ENCODE peak calls at places on chromosomes 3 and 15, in four cellular contexts. One of them, this sample, is unnamed. For H3K4me1, the result is how much of the 10 kb centered on the place peaks cover.

GRCh38 chr15:80989110-80989517 is 505 bp downstream of the MESD start:
- DNase-seq in tibial nerve: no peak
- DNase-seq in psoas muscle: no peak
- DNase-seq in mesendoderm: no peak
- DNase-seq in this sample: no peak

GRCh38 chr15:52735231-52736089 is 54.7 kb downstream of the ONECUT1 start:
- DNase-seq in tibial nerve: no peak
- DNase-seq in mesendoderm: peak
- DNase-seq in psoas muscle: no peak
- DNase-seq in this sample: peak

GRCh38 chr3:32780735-32781210 is 37.0 kb upstream of the TRIM71 start:
- DNase-seq in psoas muscle: no peak
- DNase-seq in tibial nerve: no peak
- DNase-seq in mesendoderm: peak
- DNase-seq in this sample: peak

GRCh38 chr15:52789601-52790165 is 453 bp downstream of the ONECUT1 start:
- DNase-seq in psoas muscle: no peak
- DNase-seq in mesendoderm: peak
- DNase-seq in tibial nerve: no peak
- DNase-seq in this sample: no peak

GRCh38 chr3:161148832-161149475 is 43.8 kb upstream of the B3GALNT1 start:
- DNase-seq in psoas muscle: no peak
- DNase-seq in tibial nerve: no peak
- DNase-seq in mesendoderm: no peak
- DNase-seq in this sample: no peak

GRCh38 chr3:194138732-194139084 is 2.8 kb downstream of the HES1 start:
- DNase-seq in tibial nerve: no peak
- DNase-seq in mesendoderm: no peak
- DNase-seq in psoas muscle: no peak
- DNase-seq in this sample: no peak

GRCh38 chr3:28649266-28649665 is 300.6 kb upstream of the AZI2 start:
- DNase-seq in tibial nerve: no peak
- DNase-seq in mesendoderm: no peak
- DNase-seq in psoas muscle: no peak
- DNase-seq in this sample: no peak

GRCh38 chr3:175066617-175067415 is 207.7 kb downstream of the NAALADL2 start:
- DNase-seq in tibial nerve: no peak
- DNase-seq in psoas muscle: no peak
- DNase-seq in mesendoderm: no peak
- DNase-seq in this sample: no peak

GRCh38 chr3:11034297-11035000 is 41.9 kb downstream of the SLC6A1 start:
- DNase-seq in tibial nerve: no peak
- DNase-seq in mesendoderm: no peak
- DNase-seq in psoas muscle: no peak
- DNase-seq in this sample: no peak

GRCh38 chr15:76994971-76995945 is at the start of gene PSTPIP1:
- DNase-seq in tibial nerve: no peak
- DNase-seq in psoas muscle: no peak
- DNase-seq in mesendoderm: no peak
- DNase-seq in this sample: no peak

GRCh38 chr3:148211725-148212124 is 486.0 kb upstream of the AGTR1 start:
- DNase-seq in mesendoderm: no peak
- DNase-seq in psoas muscle: no peak
- DNase-seq in tibial nerve: no peak
- DNase-seq in this sample: no peak

GRCh38 chr3:146566138-146566537 is 21.7 kb upstream of the PLSCR1 start:
- DNase-seq in mesendoderm: no peak
- DNase-seq in psoas muscle: no peak
- DNase-seq in tibial nerve: no peak
- DNase-seq in this sample: no peak

GRCh38 chr3:71045917-71046282 is 537.6 kb downstream of the FOXP1 start:
- DNase-seq in mesendoderm: no peak
- DNase-seq in psoas muscle: no peak
- DNase-seq in tibial nerve: no peak
- DNase-seq in this sample: no peak

GRCh38 chr3:13072239-13073041 is 789 bp downstream of the IQSEC1 start:
- DNase-seq in tibial nerve: no peak
- DNase-seq in psoas muscle: peak
- DNase-seq in mesendoderm: peak
- DNase-seq in this sample: no peak

GRCh38 chr3:13068269-13069010 is 4.8 kb downstream of the IQSEC1 start:
- DNase-seq in mesendoderm: no peak
- DNase-seq in tibial nerve: no peak
- DNase-seq in psoas muscle: no peak
- DNase-seq in this sample: no peak

GRCh38 chr3:13069495-13069894 is 3.7 kb downstream of the IQSEC1 start:
- DNase-seq in psoas muscle: no peak
- DNase-seq in mesendoderm: peak
- DNase-seq in tibial nerve: no peak
- DNase-seq in this sample: no peak

GRCh38 chr3:13071695-13072094 is 1.5 kb downstream of the IQSEC1 start:
- DNase-seq in tibial nerve: no peak
- DNase-seq in psoas muscle: no peak
- DNase-seq in mesendoderm: no peak
- DNase-seq in this sample: no peak

GRCh38 chr3:13070622-13071021 is 2.6 kb downstream of the IQSEC1 start:
- DNase-seq in tibial nerve: no peak
- DNase-seq in mesendoderm: no peak
- DNase-seq in psoas muscle: no peak
- DNase-seq in this sample: no peak
- H3K4me1 ChIP-seq in tibial nerve: under half
- H3K4me1 ChIP-seq in mesendoderm: under half
- H3K4me1 ChIP-seq in psoas muscle: under half
- H3K4me1 ChIP-seq in this sample: under half

GRCh38 chr15:99439524-99439835 is 126.3 kb upstream of the MEF2A start:
- DNase-seq in psoas muscle: peak
- DNase-seq in mesendoderm: no peak
- DNase-seq in tibial nerve: peak
- DNase-seq in this sample: peak

GRCh38 chr15:99436472-99437314 is 129.1 kb upstream of the MEF2A start:
- DNase-seq in psoas muscle: peak
- DNase-seq in tibial nerve: peak
- DNase-seq in mesendoderm: no peak
- DNase-seq in this sample: peak

GRCh38 chr15:99438691-99439523 is 126.9 kb upstream of the MEF2A start:
- DNase-seq in mesendoderm: no peak
- DNase-seq in psoas muscle: peak
- DNase-seq in tibial nerve: peak
- DNase-seq in this sample: peak

GRCh38 chr15:99437315-99438221 is 128.2 kb upstream of the MEF2A start:
- DNase-seq in mesendoderm: no peak
- DNase-seq in tibial nerve: peak
- DNase-seq in psoas muscle: peak
- DNase-seq in this sample: peak

DNA sequence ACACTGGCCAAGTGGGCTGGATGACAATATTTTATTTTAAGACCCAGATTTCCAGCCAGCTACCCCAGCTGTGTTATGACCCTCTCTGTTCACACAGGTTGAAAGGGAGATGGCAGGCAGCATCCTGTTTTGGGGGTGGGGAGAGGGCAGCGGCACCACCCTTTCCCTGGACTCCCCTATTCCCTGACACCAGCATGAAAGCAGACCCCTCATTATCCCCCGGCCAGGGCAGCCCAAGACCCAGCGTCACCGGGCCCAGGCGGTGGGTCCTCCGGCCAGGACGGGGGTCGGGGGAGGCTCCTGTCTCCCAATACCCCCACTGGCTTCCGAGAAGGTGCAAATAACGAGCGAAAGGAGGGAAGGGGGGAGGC is 127.6 kb upstream of the MEF2A start:
- DNase-seq in psoas muscle: no peak
- DNase-seq in mesendoderm: no peak
- DNase-seq in tibial nerve: peak
- DNase-seq in this sample: peak
- H3K27ac ChIP-seq in psoas muscle: peak
- H3K27ac ChIP-seq in mesendoderm: no peak
- H3K27ac ChIP-seq in tibial nerve: peak
- H3K27ac ChIP-seq in this sample: peak

GRCh38 chr3:159189994-159190669 is 388.3 kb downstream of the MFSD1 start:
- DNase-seq in mesendoderm: no peak
- DNase-seq in psoas muscle: no peak
- DNase-seq in tibial nerve: no peak
- DNase-seq in this sample: no peak

GRCh38 chr3:159185443-159186050 is 383.7 kb downstream of the MFSD1 start:
- DNase-seq in psoas muscle: no peak
- DNase-seq in tibial nerve: no peak
- DNase-seq in mesendoderm: no peak
- DNase-seq in this sample: no peak

GRCh38 chr3:159186581-159186980 is 384.7 kb downstream of the MFSD1 start:
- DNase-seq in psoas muscle: no peak
- DNase-seq in tibial nerve: no peak
- DNase-seq in mesendoderm: no peak
- DNase-seq in this sample: no peak

GRCh38 chr3:159187232-159187631 is 385.4 kb downstream of the MFSD1 start:
- DNase-seq in mesendoderm: no peak
- DNase-seq in tibial nerve: no peak
- DNase-seq in psoas muscle: no peak
- DNase-seq in this sample: no peak

DNA sequence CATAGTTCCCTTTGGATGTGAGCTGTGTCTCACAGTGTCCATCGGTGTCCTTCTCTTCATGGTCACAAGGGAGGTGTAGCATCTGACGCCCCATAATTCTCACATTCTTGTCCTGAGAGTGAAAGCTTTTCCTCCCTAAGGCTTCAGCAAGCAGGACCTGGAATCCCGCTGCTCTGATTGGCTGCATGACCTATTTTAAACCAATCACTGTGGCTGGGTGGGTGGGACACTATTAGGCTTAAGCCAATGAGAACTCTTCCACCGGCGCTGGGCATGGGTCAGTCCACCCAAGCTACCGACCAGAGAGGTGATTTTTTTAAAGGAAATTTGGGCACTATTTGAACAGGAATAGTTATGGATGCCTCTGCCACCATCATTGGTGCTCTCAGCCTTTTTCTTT is 385.9 kb downstream of the MFSD1 start:
- DNase-seq in psoas muscle: no peak
- DNase-seq in mesendoderm: no peak
- DNase-seq in tibial nerve: no peak
- DNase-seq in this sample: no peak
- H3K4me3 ChIP-seq in psoas muscle: no peak
- H3K4me3 ChIP-seq in mesendoderm: no peak
- H3K4me3 ChIP-seq in tibial nerve: no peak
- H3K4me3 ChIP-seq in this sample: no peak

GRCh38 chr3:143004823-143005222 is 3.5 kb downstream of the U2SURP start:
- DNase-seq in psoas muscle: no peak
- DNase-seq in mesendoderm: no peak
- DNase-seq in tibial nerve: no peak
- DNase-seq in this sample: no peak
- H3K4me1 ChIP-seq in psoas muscle: half or more
- H3K4me1 ChIP-seq in mesendoderm: under half
- H3K4me1 ChIP-seq in tibial nerve: under half
- H3K4me1 ChIP-seq in this sample: under half

GRCh38 chr15:55669226-55669625 is 73.7 kb downstream of the PRTG start:
- DNase-seq in tibial nerve: no peak
- DNase-seq in mesendoderm: no peak
- DNase-seq in psoas muscle: no peak
- DNase-seq in this sample: no peak
- H3K27ac ChIP-seq in tibial nerve: no peak
- H3K27ac ChIP-seq in mesendoderm: no peak
- H3K27ac ChIP-seq in psoas muscle: no peak
- H3K27ac ChIP-seq in this sample: no peak

GRCh38 chr3:43893721-43894120 is 203.0 kb downstream of the ABHD5 start:
- DNase-seq in tibial nerve: no peak
- DNase-seq in mesendoderm: no peak
- DNase-seq in psoas muscle: no peak
- DNase-seq in this sample: no peak
- H3K4me3 ChIP-seq in tibial nerve: peak
- H3K4me3 ChIP-seq in mesendoderm: peak
- H3K4me3 ChIP-seq in psoas muscle: peak
- H3K4me3 ChIP-seq in this sample: peak

DNA sequence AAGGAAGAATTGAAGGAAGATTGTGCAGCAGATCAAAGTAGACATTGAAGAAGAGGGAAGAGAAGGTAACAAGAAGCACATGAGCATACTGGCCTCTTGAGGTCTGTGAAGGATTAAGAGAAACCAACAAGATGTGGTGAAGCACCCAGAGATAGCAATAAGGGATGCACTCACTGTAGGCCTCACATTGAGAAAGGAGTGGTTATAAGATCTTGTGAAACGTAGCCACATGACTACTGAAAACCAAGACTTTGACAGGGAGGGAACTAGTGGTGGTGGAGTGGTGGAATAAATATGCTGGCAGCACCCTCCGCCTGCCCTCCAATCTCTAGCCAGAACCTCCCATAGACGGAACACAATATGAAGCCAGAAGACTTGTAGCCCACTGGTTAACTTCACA is 651.2 kb downstream of the DIPK2A start:
- DNase-seq in psoas muscle: peak
- DNase-seq in tibial nerve: no peak
- DNase-seq in mesendoderm: no peak
- DNase-seq in this sample: no peak
- H3K4me1 ChIP-seq in psoas muscle: under half
- H3K4me1 ChIP-seq in tibial nerve: under half
- H3K4me1 ChIP-seq in mesendoderm: under half
- H3K4me1 ChIP-seq in this sample: under half

GRCh38 chr3:45690331-45691035 is 1.3 kb downstream of the SACM1L start:
- DNase-seq in mesendoderm: peak
- DNase-seq in tibial nerve: no peak
- DNase-seq in psoas muscle: no peak
- DNase-seq in this sample: no peak
- H3K27ac ChIP-seq in mesendoderm: no peak
- H3K27ac ChIP-seq in tibial nerve: peak
- H3K27ac ChIP-seq in psoas muscle: peak
- H3K27ac ChIP-seq in this sample: peak

DNA sequence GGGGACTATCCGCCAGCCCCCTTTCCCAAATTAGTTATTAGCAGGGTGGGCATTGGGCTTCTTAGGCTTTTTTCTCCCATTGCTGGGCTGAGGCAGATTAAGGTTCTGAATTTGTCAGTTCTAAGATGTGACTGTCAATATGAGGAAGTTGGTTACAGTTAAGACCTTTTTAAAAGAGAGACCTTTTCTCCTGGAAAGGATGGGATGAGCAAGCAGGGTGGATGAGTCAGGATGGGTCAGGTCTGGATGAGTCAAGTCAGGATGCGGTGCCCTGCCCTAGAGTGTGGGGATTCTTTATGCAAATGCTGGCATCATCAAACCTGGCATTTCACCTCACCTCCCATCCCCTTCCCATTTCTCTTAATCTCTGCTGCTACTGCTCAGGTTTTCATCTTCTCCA is 1.9 kb downstream of the AEN start:
- DNase-seq in mesendoderm: peak
- DNase-seq in psoas muscle: no peak
- DNase-seq in tibial nerve: no peak
- DNase-seq in this sample: no peak
- H3K4me3 ChIP-seq in mesendoderm: no peak
- H3K4me3 ChIP-seq in psoas muscle: peak
- H3K4me3 ChIP-seq in tibial nerve: no peak
- H3K4me3 ChIP-seq in this sample: no peak